ENCODE peak calls at places on chromosomes 11 and 22, in four cellular contexts. K, Z, S and B are unnamed samples.

GRCh38 chr22:28773461-28773867 is 969 bp downstream of the CCDC117 start:
- DNase-seq in K (no peak), Z (no peak), S (peak), B (no peak)

GRCh38 chr11:57087966-57088365 is 93.8 kb upstream of the LRRC55 start:
- DNase-seq in K (no peak), Z (no peak), S (no peak), B (no peak)

GRCh38 chr11:113242767-113243397 is 71.5 kb upstream of the TTC12 start:
- DNase-seq in K (no peak), Z (no peak), S (no peak), B (no peak)

GRCh38 chr11:82586581-82586980 is 147.1 kb downstream of the FAM181B start:
- DNase-seq in K (no peak), Z (no peak), S (no peak), B (no peak)

GRCh38 chr22:41732096-41732772 is 32.9 kb downstream of the MEI1 start:
- DNase-seq in K (no peak), Z (no peak), S (no peak), B (no peak)

GRCh38 chr11:117444256-117445096 is 116.8 kb downstream of the CEP164 start:
- DNase-seq in K (no peak), Z (no peak), S (no peak), B (no peak)

GRCh38 chr11:76640540-76640939 is 30.0 kb downstream of the LRRC32 start:
- DNase-seq in K (no peak), Z (no peak), S (no peak), B (no peak)

GRCh38 chr11:73784080-73784634 is 3.5 kb upstream of the MRPL48 start:
- DNase-seq in K (no peak), Z (peak), S (no peak), B (no peak)

GRCh38 chr11:72598901-72599300 is 75.3 kb downstream of the PDE2A start:
- DNase-seq in K (peak), Z (peak), S (no peak), B (peak)

GRCh38 chr11:132123854-132124835 is 753.7 kb downstream of the NTM start:
- DNase-seq in K (no peak), Z (no peak), S (peak), B (no peak)

GRCh38 chr11:38460901-38461300 is 1862.9 kb upstream of the RAG2 start:
- DNase-seq in K (no peak), Z (no peak), S (no peak), B (peak)

GRCh38 chr11:72079776-72080325 is 491 bp downstream of the NUMA1 start:
- DNase-seq in K (no peak), Z (no peak), S (no peak), B (no peak)

GRCh38 chr22:47627561-47628253 is 865.3 kb downstream of the TBC1D22A start:
- DNase-seq in K (no peak), Z (no peak), S (no peak), B (no peak)

GRCh38 chr11:35598254-35599125 is 19.8 kb upstream of the FJX1 start:
- DNase-seq in K (no peak), Z (no peak), S (peak), B (no peak)

GRCh38 chr11:116932182-116932581 is 94.8 kb upstream of the APOA1 start:
- DNase-seq in K (no peak), Z (no peak), S (no peak), B (no peak)

GRCh38 chr11:47057374-47057773 is 119.3 kb downstream of the ARFGAP2 start:
- DNase-seq in K (no peak), Z (no peak), S (no peak), B (no peak)

GRCh38 chr22:46660604-46661201 is 40.5 kb downstream of the GRAMD4 start:
- DNase-seq in K (no peak), Z (peak), S (no peak), B (no peak)

GRCh38 chr11:33646629-33647028 is 54.0 kb downstream of the C11orf91 start:
- DNase-seq in K (no peak), Z (no peak), S (no peak), B (no peak)

GRCh38 chr11:134224710-134225662 is 515 bp downstream of the VPS26B start:
- DNase-seq in K (peak), Z (peak), S (no peak), B (peak)

GRCh38 chr22:29628982-29629381 is 25.5 kb downstream of the NF2 start:
- DNase-seq in K (no peak), Z (no peak), S (no peak), B (no peak)

GRCh38 chr22:44159230-44159629 is 21.5 kb upstream of the PARVG start:
- DNase-seq in K (no peak), Z (no peak), S (no peak), B (no peak)

GRCh38 chr22:37019309-37020191 is at the start of the genes MPST and TST:
- DNase-seq in K (peak), Z (peak), S (no peak), B (peak)

GRCh38 chr11:131002145-131002544 is 85.9 kb upstream of the SNX19 start:
- DNase-seq in K (no peak), Z (no peak), S (no peak), B (no peak)

GRCh38 chr11:129248618-129249017 is 56.5 kb upstream of the ARHGAP32 start:
- DNase-seq in K (no peak), Z (peak), S (no peak), B (no peak)

GRCh38 chr11:115924744-115925567 is 420.7 kb upstream of the CADM1 start:
- DNase-seq in K (no peak), Z (no peak), S (peak), B (no peak)

GRCh38 chr11:82775736-82776346 is 42.2 kb upstream of the FAM181B start:
- DNase-seq in K (peak), Z (peak), S (no peak), B (peak)

GRCh38 chr11:36945384-36945783 is 347.3 kb upstream of the RAG2 start:
- DNase-seq in K (no peak), Z (no peak), S (no peak), B (no peak)

GRCh38 chr11:61962213-61963015 is 5.0 kb downstream of the FTH1 start:
- DNase-seq in K (no peak), Z (no peak), S (no peak), B (no peak)

GRCh38 chr22:49765091-49765771 is 62.4 kb downstream of the BRD1 start:
- DNase-seq in K (no peak), Z (no peak), S (no peak), B (no peak)

GRCh38 chr22:41003041-41003440 is 51.9 kb downstream of the RBX1 start:
- DNase-seq in K (no peak), Z (peak), S (no peak), B (no peak)

GRCh38 chr22:37357471-37357870 is 69.8 kb downstream of the ELFN2 start:
- DNase-seq in K (no peak), Z (no peak), S (no peak), B (no peak)

DNA sequence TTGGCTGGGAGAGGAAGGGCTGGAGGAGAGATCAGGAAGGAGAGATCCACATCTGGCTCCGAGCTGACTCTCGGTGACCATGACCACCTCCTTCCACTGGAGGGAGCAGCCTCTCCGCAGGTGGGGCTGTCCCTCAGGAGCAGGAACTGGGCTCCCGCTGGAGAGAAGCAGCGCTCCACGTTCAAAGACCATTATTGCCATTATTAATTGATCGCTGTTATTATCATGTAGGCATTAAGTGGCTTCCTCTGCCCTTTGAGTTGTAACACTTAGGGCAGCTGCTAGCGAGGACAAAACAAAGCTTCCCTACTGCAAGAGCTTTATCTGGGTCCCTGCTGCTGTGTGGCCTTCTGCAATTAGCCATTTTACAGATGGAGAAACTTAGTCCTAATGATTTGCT is 251.9 kb downstream of the ST3GAL4 start:
- DNase-seq in K (peak), Z (peak), S (no peak), B (peak)
- TF ChIP-seq SP1 in K (no peak), Z (no peak), S (no peak), B (no peak)

GRCh38 chr11:86811637-86812321 is 11.4 kb downstream of the PRSS23 start:
- DNase-seq in K (no peak), Z (no peak), S (no peak), B (no peak)
- TF ChIP-seq TARDBP in K (no peak), Z (no peak), S (no peak), B (no peak)

DNA sequence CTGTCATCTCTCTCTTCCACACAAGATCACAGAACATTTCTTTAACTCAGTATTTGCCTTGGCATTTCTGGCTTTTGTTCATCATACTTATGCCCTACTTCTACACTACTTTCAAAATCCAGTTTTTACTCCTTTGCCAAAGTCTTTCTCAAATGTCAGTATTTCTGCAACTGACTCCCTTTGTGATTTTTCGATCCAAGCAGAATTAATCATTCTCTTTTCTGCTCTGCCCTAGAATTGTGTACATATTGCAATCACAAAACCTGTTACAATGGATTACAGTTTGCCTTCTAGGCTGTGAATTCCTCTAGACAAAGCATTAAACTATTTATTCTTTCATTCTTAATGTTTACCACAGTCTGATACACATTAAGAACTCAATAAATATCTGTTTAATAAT is 33.3 kb upstream of the GLYAT start:
- DNase-seq in K (no peak), Z (no peak), S (no peak), B (no peak)
- TF ChIP-seq BHLHE40 in K (no peak), Z (no peak), S (no peak), B (no peak)

GRCh38 chr11:86888164-86888977 is 66.8 kb downstream of the FZD4 start:
- DNase-seq in K (no peak), Z (no peak), S (no peak), B (no peak)
- TF ChIP-seq SP1 in K (no peak), Z (no peak), S (no peak), B (no peak)

GRCh38 chr11:12581923-12582322 is 92.3 kb upstream of the TEAD1 start:
- DNase-seq in K (no peak), Z (no peak), S (no peak), B (no peak)
- TF ChIP-seq TARDBP in K (no peak), Z (no peak), S (no peak), B (no peak)

GRCh38 chr11:92376680-92377079 is 152.1 kb downstream of the FAT3 start:
- DNase-seq in K (no peak), Z (no peak), S (no peak), B (no peak)

GRCh38 chr11:92380882-92381281 is 156.3 kb downstream of the FAT3 start:
- DNase-seq in K (no peak), Z (no peak), S (no peak), B (no peak)

GRCh38 chr11:92376146-92376599 is 151.6 kb downstream of the FAT3 start:
- DNase-seq in K (no peak), Z (no peak), S (no peak), B (peak)
- TF ChIP-seq BHLHE40 in K (no peak), Z (no peak), S (no peak), B (no peak)

DNA sequence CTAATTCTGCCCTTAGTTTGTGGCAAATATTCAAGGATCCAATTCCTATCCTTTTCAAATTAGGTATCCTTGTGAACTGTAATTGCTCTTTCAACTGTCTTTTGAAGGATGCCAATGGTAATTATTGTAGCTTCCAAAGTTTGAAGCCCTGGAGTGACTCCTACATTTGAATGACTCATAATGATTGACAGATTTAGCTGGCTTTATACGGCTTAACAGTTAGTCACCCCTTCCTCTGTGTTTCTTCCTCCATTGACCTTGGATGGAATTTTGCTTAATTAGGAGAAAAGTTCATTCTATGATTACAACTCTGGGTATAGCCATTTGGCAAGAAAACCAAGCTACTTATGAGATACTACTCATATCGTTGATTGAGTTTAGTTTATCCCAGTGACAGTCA is 639.3 kb upstream of the KIRREL3 start:
- DNase-seq in K (no peak), Z (no peak), S (no peak), B (no peak)
- TF ChIP-seq SP1 in K (no peak), Z (no peak), S (no peak), B (no peak)

GRCh38 chr22:42960146-42960509 is 54.8 kb downstream of the PACSIN2 start:
- DNase-seq in K (no peak), Z (peak), S (no peak), B (no peak)
- TF ChIP-seq TARDBP in K (no peak), Z (no peak), S (no peak), B (no peak)

DNA sequence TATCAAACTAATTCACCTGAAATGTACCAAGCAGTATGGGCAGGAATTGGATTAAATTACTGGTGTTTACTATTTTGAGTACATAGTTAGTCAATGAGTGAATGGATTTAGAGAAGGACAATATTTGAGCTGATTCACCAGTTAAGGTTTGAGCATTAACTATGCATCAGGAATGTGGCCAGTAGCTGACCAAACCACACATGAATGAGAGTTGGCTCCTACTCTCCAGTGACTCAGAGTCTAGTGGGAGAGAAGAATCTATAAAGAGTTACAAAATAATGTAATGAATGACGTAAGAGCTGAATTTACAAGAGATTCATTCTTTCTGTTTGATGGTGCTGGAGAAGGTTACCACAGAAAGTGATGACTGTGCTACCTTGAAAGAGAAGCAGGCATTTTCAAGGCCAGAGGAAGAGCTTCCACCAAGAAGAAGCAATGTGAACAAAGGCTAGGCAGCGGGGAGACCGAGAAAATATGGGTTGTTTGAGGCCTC is 6.6 kb downstream of the IL18 start:
- DNase-seq in K (no peak), Z (peak), S (no peak), B (no peak)
- TF ChIP-seq BHLHE40 in K (no peak), Z (no peak), S (no peak), B (no peak)